ENCODE peak calls at places on chromosomes 4 and X, in six cellular contexts. U, J, X, W, Z and H are unnamed samples.

GRCh38 chr4:128757712-128758111 is 51.8 kb upstream of the JADE1 start:
- DNase-seq in Z (no peak), U (peak), X (no peak), W (no peak), J (no peak), H (no peak)

GRCh38 chrX:78652971-78653822 is 5.9 kb downstream of the RTL3 start:
- DNase-seq in J (no peak), X (no peak), W (no peak), U (no peak), Z (peak), H (no peak)

GRCh38 chrX:69305333-69306062 is 140.2 kb upstream of the PJA1 start:
- DNase-seq in Z (no peak), X (no peak), W (no peak), J (no peak), U (no peak), H (peak)

GRCh38 chrX:72299891-72300630 is 5.7 kb downstream of the CITED1 start:
- DNase-seq in W (no peak), U (no peak), Z (no peak), X (no peak), J (no peak), H (no peak)

GRCh38 chr4:149113804-149114430 is 671.7 kb upstream of the NR3C2 start:
- DNase-seq in J (no peak), X (no peak), Z (peak), U (no peak), W (no peak), H (no peak)

GRCh38 chr4:86338989-86339388 is 20.9 kb downstream of the MAPK10 start:
- DNase-seq in Z (peak), X (no peak), U (no peak), J (no peak), W (no peak), H (no peak)

GRCh38 chrX:153580700-153581386 is 18.1 kb downstream of the CCNQ start:
- DNase-seq in J (no peak), Z (no peak), X (no peak), W (no peak), U (no peak), H (no peak)

GRCh38 chr4:129167640-129168260 is 71.8 kb downstream of the C4orf33 start:
- DNase-seq in U (peak), X (no peak), J (no peak), Z (no peak), W (no peak), H (no peak)

GRCh38 chr4:114368751-114369150 is 229.9 kb upstream of the UGT8 start:
- DNase-seq in X (no peak), U (no peak), Z (no peak), W (no peak), J (no peak), H (no peak)

GRCh38 chr4:105624530-105624929 is 72.1 kb downstream of the ARHGEF38 start:
- DNase-seq in W (no peak), X (no peak), U (peak), Z (peak), J (no peak), H (no peak)

GRCh38 chrX:136586386-136586785 is 54.4 kb downstream of the VGLL1 start:
- DNase-seq in X (no peak), Z (no peak), U (no peak), W (no peak), J (no peak), H (no peak)

GRCh38 chr4:115851918-115852766 is 738.7 kb upstream of the NDST4 start:
- DNase-seq in X (peak), Z (no peak), W (peak), U (peak), J (no peak), H (peak)

GRCh38 chrX:30982467-30982866 is 89.4 kb downstream of the FTHL17 start:
- DNase-seq in X (no peak), Z (no peak), U (no peak), J (no peak), W (no peak), H (no peak)

GRCh38 chrX:11137543-11138139 is 26.5 kb downstream of the HCCS start:
- DNase-seq in U (no peak), J (no peak), Z (peak), X (no peak), W (peak), H (no peak)

GRCh38 chrX:150845091-150845490 is 53.4 kb downstream of the CD99L2 start:
- DNase-seq in Z (peak), U (no peak), X (no peak), W (no peak), J (no peak), H (no peak)

GRCh38 chr4:21226637-21227538 is 526.6 kb downstream of the PACRGL start:
- DNase-seq in W (no peak), U (no peak), X (no peak), Z (no peak), J (no peak), H (no peak)

GRCh38 chr4:11768251-11768972 is 339.7 kb upstream of the HS3ST1 start:
- DNase-seq in X (no peak), Z (peak), J (no peak), W (no peak), U (no peak), H (no peak)

GRCh38 chr4:150315691-150316090 is 237.4 kb downstream of the DCLK2 start:
- DNase-seq in J (no peak), U (no peak), X (no peak), Z (no peak), W (no peak), H (no peak)
- H3K4me3 ChIP-seq in J (no peak), U (no peak), X (no peak), Z (no peak), W (no peak), H (no peak)

DNA sequence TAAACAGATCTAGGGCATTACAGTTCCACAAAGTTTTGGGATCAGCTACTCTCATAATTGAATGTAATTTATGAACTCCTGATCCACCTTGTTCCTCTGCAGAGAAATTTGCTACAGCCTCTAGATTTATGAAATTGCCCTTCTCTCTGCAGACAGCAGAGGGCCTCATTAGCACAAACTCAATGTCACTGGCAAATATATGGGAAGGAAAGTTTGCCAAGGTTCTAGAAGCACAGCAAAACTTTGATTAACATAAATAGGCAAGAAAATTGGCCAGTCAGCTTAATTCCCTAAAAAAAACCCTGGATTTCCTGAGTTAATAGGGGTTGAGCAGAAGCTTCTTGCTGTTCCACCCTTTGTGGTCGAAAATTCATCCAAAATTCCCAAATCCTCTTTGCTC is 31.5 kb downstream of the PRPS1 start:
- DNase-seq in J (no peak), U (no peak), W (peak), Z (peak), X (no peak), H (no peak)
- TF ChIP-seq CTCF in J (peak), U (peak), W (peak), Z (peak), X (peak), H (peak)

DNA sequence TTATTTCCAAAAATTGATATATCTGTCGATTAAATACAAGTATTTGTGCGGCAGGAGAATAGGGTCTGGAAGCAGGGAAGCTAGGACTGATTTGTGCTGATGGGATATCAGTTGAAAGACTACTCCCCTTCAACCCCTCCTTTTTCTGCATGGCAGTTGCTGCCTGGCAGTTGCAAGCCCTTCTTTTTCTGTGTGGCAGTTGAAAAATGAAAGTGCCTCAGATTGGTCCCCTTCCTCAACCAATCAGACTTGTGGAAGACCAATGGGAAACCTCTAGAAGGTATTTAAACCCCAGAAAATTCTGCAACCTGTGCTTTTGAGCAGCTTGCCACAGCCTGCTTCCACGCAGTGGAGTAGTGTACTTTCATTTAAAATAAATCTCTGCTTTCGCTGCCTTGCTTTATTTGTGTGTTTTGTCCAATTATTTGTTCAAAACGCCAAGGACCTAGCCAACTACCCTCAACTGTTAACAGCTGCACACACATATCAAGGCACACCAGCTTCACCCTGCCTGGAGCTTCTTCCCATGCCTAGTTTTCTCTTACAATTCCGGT is 1.5 kb upstream of the TMA16 start:
- DNase-seq in X (no peak), U (no peak), J (no peak), Z (no peak), W (no peak), H (no peak)
- H3K4me3 ChIP-seq in X (no peak), U (no peak), J (no peak), Z (no peak), W (no peak), H (no peak)

GRCh38 chr4:132619968-132620367 is 529.1 kb upstream of the PCDH10 start:
- DNase-seq in Z (no peak), J (no peak), U (no peak), X (no peak), W (no peak), H (no peak)

DNA sequence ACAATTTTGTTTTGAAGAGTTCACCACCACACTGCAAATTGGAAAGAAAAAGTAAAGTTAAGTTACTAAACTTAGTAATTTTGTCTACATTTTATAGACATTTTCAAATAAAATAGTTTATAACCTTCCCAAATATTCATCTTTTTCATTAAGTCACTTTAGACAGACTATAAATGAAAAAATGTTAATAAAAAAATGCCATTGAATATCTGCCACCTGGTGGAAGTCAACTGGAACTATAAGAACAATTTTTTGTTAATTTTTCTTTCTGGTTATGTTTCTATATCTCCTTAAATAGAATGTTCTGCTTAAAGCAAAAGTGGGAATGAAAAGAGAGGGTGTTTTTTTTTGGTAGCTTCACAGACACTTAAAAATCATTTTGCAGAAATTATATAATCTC is 534.4 kb upstream of the PCDH10 start:
- DNase-seq in J (no peak), U (no peak), W (no peak), Z (peak), X (no peak), H (no peak)
- TF ChIP-seq CTCF in J (no peak), U (no peak), W (peak), Z (peak), X (no peak), H (peak)

GRCh38 chr4:69786547-69786946 is 26.1 kb upstream of the SULT1B1 start:
- DNase-seq in X (no peak), Z (no peak), W (no peak), J (no peak), U (no peak), H (no peak)
- H3K4me3 ChIP-seq in X (no peak), Z (no peak), W (peak), J (no peak), U (no peak), H (no peak)

GRCh38 chr4:175051974-175052373 is 133.8 kb downstream of the ADAM29 start:
- DNase-seq in X (no peak), Z (no peak), U (no peak), W (no peak), J (no peak), H (no peak)
- TF ChIP-seq CTCF in X (no peak), Z (no peak), U (no peak), W (no peak), J (no peak), H (no peak)

GRCh38 chr4:138241281-138242075 is 671 bp downstream of the SLC7A11 start:
- DNase-seq in J (peak), U (peak), X (no peak), W (no peak), Z (peak), H (peak)
- H3K4me3 ChIP-seq in J (no peak), U (no peak), X (peak), W (peak), Z (peak), H (peak)